ENCODE peak calls at places on chromosome 11, in seven cellular contexts. V is PC-3; L is Peyer's patch; N is kidney epithelial cell; T is IMR-90; H is CD8-positive, alpha-beta T cell; W is body of pancreas. M is an unnamed sample. For H3K36me3, the result is how much of the 10 kb centered on the place peaks cover.

GRCh38 chr11:61325649-61326414 is 7.1 kb downstream of the DDB1 start:
- DNase-seq in V (no peak), L (no peak), N (no peak), T (no peak), H (no peak), W (no peak), M (no peak)

GRCh38 chr11:85379066-85379465 is 248.1 kb downstream of the DLG2 start:
- DNase-seq in V (no peak), L (no peak), N (no peak), T (no peak), H (no peak), W (no peak), M (no peak)

GRCh38 chr11:124872280-124872679 is 7.0 kb downstream of the ROBO3 start:
- DNase-seq in V (no peak), L (no peak), N (no peak), T (no peak), H (no peak), W (no peak), M (no peak)

GRCh38 chr11:78370406-78371172 is 47.0 kb downstream of the GAB2 start:
- DNase-seq in V (no peak), L (no peak), N (no peak), T (peak), H (no peak), W (no peak), M (no peak)

GRCh38 chr11:79963886-79964660 is 523.2 kb upstream of the TENM4 start:
- DNase-seq in V (no peak), L (no peak), N (no peak), T (no peak), H (no peak), W (no peak), M (no peak)

GRCh38 chr11:11027271-11027670 is 169.4 kb upstream of the ZBED5 start:
- DNase-seq in V (peak), L (no peak), N (no peak), T (peak), H (no peak), W (no peak), M (no peak)

GRCh38 chr11:35714882-35715612 is 52.5 kb downstream of the TRIM44 start:
- DNase-seq in V (peak), L (no peak), N (peak), T (peak), H (no peak), W (no peak), M (no peak)

GRCh38 chr11:1881442-1882264 is 10.0 kb downstream of the PRR33 start:
- DNase-seq in V (no peak), L (peak), N (no peak), T (no peak), H (no peak), W (peak), M (no peak)

GRCh38 chr11:1567052-1567720 is 4.9 kb downstream of the DUSP8 start:
- DNase-seq in V (no peak), L (no peak), N (no peak), T (no peak), H (no peak), W (peak), M (no peak)

GRCh38 chr11:1207451-1208360 is 15.2 kb upstream of the MUC5B start:
- DNase-seq in V (no peak), L (peak), N (no peak), T (no peak), H (no peak), W (peak), M (peak)

GRCh38 chr11:22922672-22923071 is 62.4 kb upstream of the CCDC179 start:
- DNase-seq in V (no peak), L (no peak), N (no peak), T (no peak), H (no peak), W (no peak), M (no peak)

GRCh38 chr11:3169235-3169951 is 4.3 kb upstream of the OSBPL5 start:
- DNase-seq in V (peak), L (no peak), N (no peak), T (peak), H (no peak), W (peak), M (no peak)

GRCh38 chr11:61728066-61728939 is 24.1 kb upstream of the MYRF start:
- DNase-seq in V (peak), L (no peak), N (no peak), T (no peak), H (no peak), W (no peak), M (no peak)

GRCh38 chr11:33668468-33668825 is 32.2 kb downstream of the C11orf91 start:
- DNase-seq in V (no peak), L (no peak), N (no peak), T (no peak), H (no peak), W (no peak), M (no peak)

GRCh38 chr11:13486926-13487660 is 8.7 kb downstream of the PTH start:
- DNase-seq in V (no peak), L (peak), N (no peak), T (no peak), H (peak), W (peak), M (peak)

GRCh38 chr11:119531623-119532022 is 108.7 kb upstream of the THY1 start:
- DNase-seq in V (no peak), L (no peak), N (no peak), T (no peak), H (no peak), W (no peak), M (no peak)

GRCh38 chr11:59144579-59145345 is 2.1 kb downstream of the FAM111A start:
- DNase-seq in V (peak), L (peak), N (peak), T (peak), H (peak), W (peak), M (peak)

GRCh38 chr11:12128191-12128841 is 17.9 kb downstream of the MICAL2 start:
- DNase-seq in V (peak), L (no peak), N (no peak), T (no peak), H (no peak), W (no peak), M (no peak)

GRCh38 chr11:12126352-12127019 is 16.1 kb downstream of the MICAL2 start:
- DNase-seq in V (peak), L (no peak), N (peak), T (peak), H (no peak), W (no peak), M (no peak)

GRCh38 chr11:12127206-12127898 is 17.0 kb downstream of the MICAL2 start:
- DNase-seq in V (no peak), L (no peak), N (no peak), T (no peak), H (no peak), W (no peak), M (no peak)

GRCh38 chr11:12130180-12130980 is 20.0 kb downstream of the MICAL2 start:
- DNase-seq in V (no peak), L (no peak), N (no peak), T (no peak), H (no peak), W (no peak), M (no peak)

DNA sequence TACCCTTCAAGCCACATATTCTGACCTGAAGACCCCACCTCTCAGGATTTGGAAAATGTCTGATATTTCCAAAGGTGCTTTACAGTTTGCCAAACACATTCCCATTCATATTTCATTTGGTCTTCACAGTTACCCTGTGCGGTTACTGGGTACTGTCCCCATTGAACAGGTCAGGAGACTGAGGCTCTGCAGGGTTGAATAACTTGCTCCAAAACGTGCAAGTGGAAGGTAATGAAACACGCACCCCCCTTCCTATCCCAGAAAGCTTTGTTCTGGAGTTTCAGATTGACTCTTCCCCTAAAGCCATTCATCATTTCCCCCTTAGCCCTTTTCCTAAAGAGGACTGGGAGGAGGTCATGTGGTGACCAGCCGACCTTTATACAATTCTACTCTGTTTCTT is 18.8 kb downstream of the MICAL2 start:
- DNase-seq in V (no peak), L (no peak), N (no peak), T (no peak), H (no peak), W (no peak), M (no peak)
- H3K36me3 ChIP-seq in V (under half), L (under half), N (under half), T (under half), H (under half), W (under half), M (under half)

DNA sequence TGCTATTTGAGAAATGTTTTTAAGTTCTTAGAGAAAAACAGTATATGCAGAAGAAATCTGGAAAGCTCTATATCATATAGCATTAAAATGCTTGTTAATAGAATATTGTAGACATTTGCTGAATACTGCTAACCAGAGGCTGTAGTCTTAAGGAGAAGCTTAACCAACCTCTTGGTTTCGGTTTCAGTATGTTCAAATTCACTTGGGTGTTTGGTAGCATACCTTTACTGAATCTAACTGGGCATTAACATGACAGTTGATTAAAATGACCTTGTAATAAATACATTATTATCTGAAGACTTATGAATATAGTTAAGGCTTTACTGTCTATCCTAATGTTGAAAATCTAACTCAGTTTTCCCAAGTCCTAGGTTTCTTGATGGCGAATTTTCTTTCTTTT is 5.4 kb downstream of the PCF11 start:
- DNase-seq in V (no peak), L (no peak), N (no peak), T (peak), H (no peak), W (no peak), M (peak)
- H3K36me3 ChIP-seq in V (half or more), L (under half), N (under half), T (under half), H (under half), W (under half), M (under half)

GRCh38 chr11:76207642-76208378 is 1.5 kb upstream of the WNT11 start:
- DNase-seq in V (peak), L (peak), N (peak), T (peak), H (peak), W (peak), M (peak)
- H3K36me3 ChIP-seq in V (under half), L (under half), N (under half), T (under half), H (under half), W (under half), M (under half)

GRCh38 chr11:103920449-103920848 is 116.0 kb upstream of the DDI1 start:
- DNase-seq in V (no peak), L (no peak), N (peak), T (peak), H (no peak), W (no peak), M (no peak)
- H3K36me3 ChIP-seq in V (under half), L (under half), N (under half), T (under half), H (under half), W (under half), M (under half)

DNA sequence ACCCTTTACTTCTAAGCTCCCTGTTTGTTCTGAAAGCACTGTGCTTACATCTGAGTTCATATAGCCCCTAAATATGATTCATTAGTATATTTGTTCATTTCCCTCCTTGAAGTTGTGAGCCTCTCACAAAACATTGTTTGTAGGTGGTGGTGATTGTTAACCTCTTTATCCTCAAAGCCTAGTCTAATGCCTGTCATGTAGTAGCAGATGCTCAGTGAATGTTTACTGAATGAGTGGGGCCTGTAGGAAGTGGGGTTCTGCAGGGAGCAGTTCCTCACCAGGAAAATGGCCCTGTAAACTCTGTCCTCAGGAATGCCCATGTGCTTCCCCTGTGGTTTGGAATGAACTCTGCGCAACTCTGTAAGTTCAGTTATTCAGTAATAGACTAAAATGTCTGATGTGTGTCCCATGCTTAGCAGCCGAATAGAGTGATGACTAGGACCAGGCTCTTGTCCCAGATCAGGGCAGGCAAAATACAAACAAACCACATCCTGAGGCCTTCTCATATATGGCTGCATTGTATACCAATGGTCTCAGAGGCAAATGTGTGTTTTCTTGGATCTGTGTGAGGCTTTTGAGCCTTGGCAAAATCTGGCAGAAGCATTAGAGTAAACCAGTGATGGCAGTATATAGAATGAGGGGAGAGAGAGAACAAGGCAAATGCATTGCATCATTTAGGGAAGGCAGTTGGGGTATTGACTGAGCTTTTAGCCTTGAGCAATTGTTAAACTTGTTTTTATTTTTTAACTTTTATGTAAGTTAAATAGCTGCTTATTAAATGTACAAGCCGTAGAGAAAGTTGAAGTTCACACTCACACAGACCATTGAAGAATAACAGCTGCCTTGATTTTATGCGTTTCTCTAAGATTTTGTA is 91.4 kb upstream of the BIRC3 start:
- DNase-seq in V (peak), L (no peak), N (peak), T (peak), H (no peak), W (no peak), M (no peak)
- H3K36me3 ChIP-seq in V (under half), L (under half), N (under half), T (under half), H (under half), W (under half), M (under half)

GRCh38 chr11:47847537-47847891 is 636 bp downstream of the NUP160 start:
- DNase-seq in V (no peak), L (no peak), N (no peak), T (no peak), H (no peak), W (no peak), M (no peak)

GRCh38 chr11:47843354-47844060 is 4.6 kb downstream of the NUP160 start:
- DNase-seq in V (no peak), L (no peak), N (no peak), T (peak), H (no peak), W (no peak), M (no peak)

GRCh38 chr11:47846998-47847397 is 1.2 kb downstream of the NUP160 start:
- DNase-seq in V (no peak), L (no peak), N (no peak), T (no peak), H (no peak), W (no peak), M (no peak)

GRCh38 chr11:47837929-47838328 is 10.2 kb downstream of the NUP160 start:
- DNase-seq in V (no peak), L (no peak), N (no peak), T (no peak), H (no peak), W (no peak), M (no peak)

DNA sequence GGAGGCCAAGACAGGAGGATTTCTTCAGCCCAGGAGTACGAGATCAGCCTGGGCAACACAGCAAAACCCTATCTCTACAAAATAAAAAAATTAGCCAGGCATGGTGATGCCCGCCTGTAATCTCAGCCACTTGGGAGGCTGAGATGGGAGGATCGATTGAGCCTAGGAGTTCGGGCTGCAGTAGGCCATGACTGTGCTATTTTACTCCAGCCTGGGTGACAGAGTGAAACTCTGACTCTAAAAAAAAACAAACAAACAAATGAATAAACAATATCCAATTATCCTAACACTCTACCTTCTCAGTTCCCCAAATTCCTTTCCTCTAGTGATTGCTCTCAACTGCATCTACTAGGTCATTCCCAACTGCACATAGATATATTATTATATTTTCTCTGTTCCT is 5.4 kb downstream of the NUP160 start:
- DNase-seq in V (no peak), L (no peak), N (no peak), T (no peak), H (no peak), W (no peak), M (no peak)
- H3K36me3 ChIP-seq in V (under half), L (half or more), N (under half), T (under half), H (under half), W (under half), M (under half)

DNA sequence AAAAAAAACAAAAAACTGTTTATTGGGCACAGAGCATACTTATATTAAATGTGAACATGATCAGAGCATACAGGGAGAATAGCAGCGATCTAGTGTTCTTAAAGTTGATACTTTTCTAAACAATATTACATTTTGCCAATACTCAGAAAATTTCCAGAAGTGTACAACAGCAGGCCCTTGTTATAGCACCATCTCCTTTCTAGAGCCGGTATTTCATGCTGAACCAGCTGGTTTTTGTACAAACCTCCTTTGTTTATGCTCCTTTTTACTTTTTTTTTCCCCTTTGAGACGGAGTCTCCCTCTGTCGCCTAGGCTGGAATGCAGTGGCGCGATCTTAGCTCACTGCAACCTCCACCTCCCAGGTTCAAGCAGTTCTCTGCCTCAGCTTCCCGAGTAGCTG is 90.7 kb downstream of the PPP6R3 start:
- DNase-seq in V (no peak), L (no peak), N (no peak), T (no peak), H (no peak), W (no peak), M (no peak)
- H3K36me3 ChIP-seq in V (half or more), L (half or more), N (under half), T (under half), H (under half), W (under half), M (under half)